ENCODE peak calls at places on chromosomes 13 and 19, in four cellular contexts. One of them, this sample, is unnamed.

GRCh38 chr19:33727331-33728028 is 69.2 kb upstream of the KCTD15 start:
- DNase-seq in SK-N-SH: no peak
- DNase-seq in H1: no peak
- DNase-seq in K562: no peak
- DNase-seq in this sample: no peak

GRCh38 chr13:57418067-57418677 is 213.4 kb upstream of the PCDH17 start:
- DNase-seq in K562: no peak
- DNase-seq in H1: no peak
- DNase-seq in SK-N-SH: no peak
- DNase-seq in this sample: no peak

GRCh38 chr13:48334534-48335127 is 31.1 kb downstream of the RB1 start:
- DNase-seq in SK-N-SH: peak
- DNase-seq in H1: no peak
- DNase-seq in K562: no peak
- DNase-seq in this sample: no peak

GRCh38 chr13:101892296-101892695 is 439.8 kb downstream of the ITGBL1 start:
- DNase-seq in H1: no peak
- DNase-seq in K562: no peak
- DNase-seq in SK-N-SH: no peak
- DNase-seq in this sample: no peak

GRCh38 chr13:51679616-51680015 is 95.4 kb downstream of the WDFY2 start:
- DNase-seq in K562: no peak
- DNase-seq in SK-N-SH: no peak
- DNase-seq in H1: no peak
- DNase-seq in this sample: no peak

GRCh38 chr19:41324921-41325639 is 15.1 kb downstream of the CCDC97 start:
- DNase-seq in K562: peak
- DNase-seq in SK-N-SH: peak
- DNase-seq in H1: peak
- DNase-seq in this sample: peak

GRCh38 chr19:10086904-10087256 is 763 bp downstream of the SHFL start:
- DNase-seq in SK-N-SH: no peak
- DNase-seq in K562: peak
- DNase-seq in H1: no peak
- DNase-seq in this sample: no peak

GRCh38 chr19:45670670-45671453 is 2.8 kb downstream of the GIPR start:
- DNase-seq in K562: peak
- DNase-seq in SK-N-SH: peak
- DNase-seq in H1: peak
- DNase-seq in this sample: peak

GRCh38 chr19:18122424-18122823 is 24.8 kb downstream of the MAST3 start:
- DNase-seq in SK-N-SH: no peak
- DNase-seq in H1: no peak
- DNase-seq in K562: no peak
- DNase-seq in this sample: no peak

GRCh38 chr19:40542197-40542859 is 34.3 kb upstream of the SHKBP1 start:
- DNase-seq in SK-N-SH: peak
- DNase-seq in H1: no peak
- DNase-seq in K562: no peak
- DNase-seq in this sample: no peak

GRCh38 chr13:27952931-27953670 is 16.0 kb downstream of the CDX2 start:
- DNase-seq in H1: no peak
- DNase-seq in SK-N-SH: no peak
- DNase-seq in K562: no peak
- DNase-seq in this sample: peak

GRCh38 chr19:29851769-29852521 is 40.2 kb downstream of the CCNE1 start:
- DNase-seq in SK-N-SH: no peak
- DNase-seq in K562: no peak
- DNase-seq in H1: no peak
- DNase-seq in this sample: no peak

GRCh38 chr13:44132710-44133109 is 240.9 kb upstream of the SERP2 start:
- DNase-seq in SK-N-SH: no peak
- DNase-seq in K562: no peak
- DNase-seq in H1: no peak
- DNase-seq in this sample: no peak

GRCh38 chr13:111944171-111944583 is 122.8 kb upstream of the SOX1 start:
- DNase-seq in H1: no peak
- DNase-seq in K562: no peak
- DNase-seq in SK-N-SH: no peak
- DNase-seq in this sample: no peak

GRCh38 chr13:35552172-35552844 is 75.8 kb upstream of the MAB21L1 start:
- DNase-seq in SK-N-SH: no peak
- DNase-seq in H1: no peak
- DNase-seq in K562: no peak
- DNase-seq in this sample: no peak

GRCh38 chr13:40922437-40923040 is 96.6 kb downstream of the ELF1 start:
- DNase-seq in K562: no peak
- DNase-seq in SK-N-SH: no peak
- DNase-seq in H1: no peak
- DNase-seq in this sample: peak

GRCh38 chr13:40682449-40683240 is 16.2 kb upstream of the FOXO1 start:
- DNase-seq in K562: no peak
- DNase-seq in H1: no peak
- DNase-seq in SK-N-SH: no peak
- DNase-seq in this sample: no peak

GRCh38 chr19:21765151-21765550 is 2.2 kb downstream of the ZNF100 start:
- DNase-seq in H1: no peak
- DNase-seq in K562: peak
- DNase-seq in SK-N-SH: no peak
- DNase-seq in this sample: no peak

GRCh38 chr13:22736768-22737092 is 444.0 kb upstream of the SGCG start:
- DNase-seq in SK-N-SH: no peak
- DNase-seq in K562: no peak
- DNase-seq in H1: no peak
- DNase-seq in this sample: no peak

GRCh38 chr13:22735381-22735995 is 445.3 kb upstream of the SGCG start:
- DNase-seq in K562: no peak
- DNase-seq in SK-N-SH: no peak
- DNase-seq in H1: no peak
- DNase-seq in this sample: no peak

GRCh38 chr13:22738357-22738756 is 442.4 kb upstream of the SGCG start:
- DNase-seq in H1: no peak
- DNase-seq in K562: no peak
- DNase-seq in SK-N-SH: no peak
- DNase-seq in this sample: no peak

GRCh38 chr13:22740264-22740663 is 440.5 kb upstream of the SGCG start:
- DNase-seq in H1: no peak
- DNase-seq in K562: no peak
- DNase-seq in SK-N-SH: no peak
- DNase-seq in this sample: peak

GRCh38 chr13:22736084-22736767 is 444.6 kb upstream of the SGCG start:
- DNase-seq in K562: no peak
- DNase-seq in SK-N-SH: no peak
- DNase-seq in H1: no peak
- DNase-seq in this sample: peak
- TF ChIP-seq TEAD4 in K562: no peak
- TF ChIP-seq TEAD4 in SK-N-SH: no peak
- TF ChIP-seq TEAD4 in H1: no peak
- TF ChIP-seq TEAD4 in this sample: no peak

GRCh38 chr19:13060233-13060963 is 42.3 kb downstream of the LYL1 start:
- DNase-seq in K562: peak
- DNase-seq in H1: no peak
- DNase-seq in SK-N-SH: peak
- DNase-seq in this sample: no peak

GRCh38 chr19:13064092-13064489 is 38.6 kb downstream of the LYL1 start:
- DNase-seq in H1: no peak
- DNase-seq in K562: no peak
- DNase-seq in SK-N-SH: no peak
- DNase-seq in this sample: no peak

GRCh38 chr19:13060964-13061927 is 41.4 kb downstream of the LYL1 start:
- DNase-seq in K562: peak
- DNase-seq in H1: no peak
- DNase-seq in SK-N-SH: peak
- DNase-seq in this sample: peak

GRCh38 chr19:13063461-13064091 is 39.1 kb downstream of the LYL1 start:
- DNase-seq in H1: no peak
- DNase-seq in SK-N-SH: no peak
- DNase-seq in K562: no peak
- DNase-seq in this sample: no peak

GRCh38 chr19:13062317-13062716 is 40.3 kb downstream of the LYL1 start:
- DNase-seq in K562: no peak
- DNase-seq in H1: no peak
- DNase-seq in SK-N-SH: no peak
- DNase-seq in this sample: no peak
- TF ChIP-seq MAX in K562: no peak
- TF ChIP-seq MAX in H1: no peak
- TF ChIP-seq MAX in SK-N-SH: no peak
- TF ChIP-seq MAX in this sample: no peak

GRCh38 chr13:95643009-95643408 is 1.5 kb downstream of the DZIP1 start:
- DNase-seq in K562: no peak
- DNase-seq in SK-N-SH: peak
- DNase-seq in H1: no peak
- DNase-seq in this sample: no peak
- TF ChIP-seq TEAD4 in K562: no peak
- TF ChIP-seq TEAD4 in SK-N-SH: no peak
- TF ChIP-seq TEAD4 in H1: no peak
- TF ChIP-seq TEAD4 in this sample: no peak

GRCh38 chr19:16903347-16903746 is 14.5 kb downstream of the F2RL3 start:
- DNase-seq in K562: no peak
- DNase-seq in H1: no peak
- DNase-seq in SK-N-SH: no peak
- DNase-seq in this sample: no peak

GRCh38 chr19:16904599-16904998 is 15.8 kb downstream of the F2RL3 start:
- DNase-seq in K562: no peak
- DNase-seq in H1: no peak
- DNase-seq in SK-N-SH: no peak
- DNase-seq in this sample: no peak

GRCh38 chr19:16911046-16911445 is 22.2 kb downstream of the F2RL3 start:
- DNase-seq in K562: no peak
- DNase-seq in SK-N-SH: no peak
- DNase-seq in H1: no peak
- DNase-seq in this sample: no peak

GRCh38 chr19:16912780-16913179 is 24.0 kb downstream of the F2RL3 start:
- DNase-seq in SK-N-SH: no peak
- DNase-seq in K562: no peak
- DNase-seq in H1: no peak
- DNase-seq in this sample: no peak

DNA sequence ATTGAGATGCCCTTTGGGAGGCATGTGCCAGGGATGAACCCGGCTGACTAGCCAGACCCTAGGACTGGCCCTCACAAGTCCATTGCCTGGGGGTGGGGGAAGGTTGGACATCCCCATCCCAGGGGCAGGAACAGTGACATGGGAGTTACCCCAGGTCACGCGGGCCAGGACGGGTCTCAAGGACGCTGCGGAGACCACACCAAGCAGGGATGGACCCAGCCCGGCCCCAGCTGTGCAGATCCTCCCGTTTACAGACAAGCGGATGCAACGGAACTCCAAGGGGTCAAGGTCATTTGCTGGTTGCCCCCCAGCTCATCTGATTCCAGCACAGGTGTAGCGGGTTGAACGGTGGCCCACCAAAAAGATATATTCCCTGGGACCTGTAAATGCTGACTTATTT is 20.0 kb downstream of the F2RL3 start:
- DNase-seq in K562: no peak
- DNase-seq in SK-N-SH: no peak
- DNase-seq in H1: no peak
- DNase-seq in this sample: no peak
- TF ChIP-seq MAX in K562: no peak
- TF ChIP-seq MAX in SK-N-SH: no peak
- TF ChIP-seq MAX in H1: no peak
- TF ChIP-seq MAX in this sample: no peak

This sample was measured in WTC11.